ENCODE peak calls at places on chromosomes 16 and 17, in four cellular contexts. W is Peyer's patch; J is ascending aorta; A is CD8-positive, alpha-beta T cell. U is an unnamed sample. For H3K4me1, the result is how much of the 10 kb centered on the place peaks cover.

GRCh38 chr16:50509521-50510341 is 38.5 kb upstream of the NKD1 start:
- DNase-seq in A (no peak), W (no peak), J (peak), U (no peak)

GRCh38 chr17:71180801-71181385 is 939.9 kb upstream of the SOX9 start:
- DNase-seq in J (no peak), A (no peak), W (peak), U (no peak)

GRCh38 chr17:15941781-15942180 is 3.1 kb upstream of the ADORA2B start:
- DNase-seq in J (no peak), A (no peak), W (peak), U (no peak)

GRCh38 chr17:78416311-78416711 is 37.9 kb downstream of the PGS1 start:
- DNase-seq in A (no peak), W (peak), J (no peak), U (no peak)

GRCh38 chr16:26987631-26988030 is 79.1 kb upstream of the C16orf82 start:
- DNase-seq in J (no peak), A (no peak), W (no peak), U (no peak)

GRCh38 chr17:30477758-30478115 is 529 bp downstream of the GOSR1 start:
- DNase-seq in W (no peak), J (no peak), A (peak), U (no peak)

GRCh38 chr16:68526143-68526781 is 12.8 kb upstream of the ZFP90 start:
- DNase-seq in A (no peak), W (no peak), J (no peak), U (no peak)

GRCh38 chr17:39096435-39097158 is 54.8 kb downstream of the PLXDC1 start:
- DNase-seq in W (no peak), A (peak), J (no peak), U (no peak)

GRCh38 chr17:80511222-80512180 is 33.1 kb upstream of the RPTOR start:
- DNase-seq in J (no peak), A (no peak), W (no peak), U (no peak)

GRCh38 chr16:27174007-27174406 is 29.3 kb upstream of the KDM8 start:
- DNase-seq in J (no peak), A (peak), W (peak), U (no peak)

GRCh38 chr17:45924332-45924820 is 30.0 kb downstream of the MAPT start:
- DNase-seq in A (no peak), W (no peak), J (no peak), U (no peak)

GRCh38 chr16:24253192-24253591 is 2.9 kb upstream of the CACNG3 start:
- DNase-seq in W (no peak), J (no peak), A (peak), U (no peak)

GRCh38 chr17:78403822-78404221 is 25.4 kb downstream of the PGS1 start:
- DNase-seq in W (no peak), J (no peak), A (no peak), U (no peak)

GRCh38 chr16:78957328-78958100 is 643.0 kb downstream of the MAF start:
- DNase-seq in J (no peak), W (no peak), A (no peak), U (no peak)

GRCh38 chr17:80819422-80820164 is 172.0 kb upstream of the CHMP6 start:
- DNase-seq in A (no peak), W (peak), J (peak), U (no peak)

GRCh38 chr17:64938925-64939474 is 19.7 kb upstream of the LRRC37A3 start:
- DNase-seq in J (no peak), W (peak), A (peak), U (peak)

GRCh38 chr17:20225162-20226115 is 216.3 kb downstream of the SPECC1 start:
- DNase-seq in J (no peak), W (no peak), A (no peak), U (no peak)

GRCh38 chr17:40319651-40320550 is 10.9 kb downstream of the RARA start:
- DNase-seq in J (peak), W (peak), A (peak), U (peak)
- H3K4me1 ChIP-seq in J (under half), W (under half), A (half or more), U (under half)

GRCh38 chr16:85306071-85306792 is 194.0 kb upstream of the CIBAR2 start:
- DNase-seq in J (peak), A (peak), W (peak), U (peak)
- H3K4me1 ChIP-seq in J (under half), A (half or more), W (under half), U (under half)

DNA sequence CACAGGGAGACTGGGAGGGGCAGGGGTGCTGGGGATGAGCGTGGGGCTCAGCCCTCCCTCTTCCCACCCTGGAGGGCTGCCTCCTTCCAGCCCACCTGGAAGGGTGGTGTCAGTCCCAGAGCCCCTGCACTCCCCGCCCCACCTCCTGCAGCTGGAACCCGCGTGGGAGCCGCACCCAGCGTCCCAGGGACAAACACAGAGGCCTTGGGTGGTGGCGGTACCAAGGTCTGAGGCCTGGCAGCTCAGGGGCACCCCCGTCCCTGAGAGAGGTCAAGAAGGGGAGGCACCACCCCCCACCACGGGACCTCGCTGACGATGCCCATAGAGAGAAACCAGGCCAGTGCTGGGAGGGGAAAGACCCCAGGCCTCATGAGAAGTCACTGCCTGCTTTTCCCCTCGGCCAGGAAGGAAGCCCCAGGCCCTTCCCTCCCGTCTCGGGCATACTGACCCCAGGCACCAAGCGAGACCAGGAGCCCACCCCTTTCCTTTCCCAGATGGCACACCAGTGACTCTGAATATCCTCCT is 4.1 kb downstream of the HS3ST6 start:
- DNase-seq in A (no peak), W (peak), J (no peak), U (no peak)
- H3K4me1 ChIP-seq in A (under half), W (under half), J (under half), U (under half)

GRCh38 chr17:82495844-82496528 is 23.5 kb upstream of the FOXK2 start:
- DNase-seq in J (no peak), A (no peak), W (no peak), U (no peak)

GRCh38 chr17:82496529-82497434 is 22.8 kb upstream of the FOXK2 start:
- DNase-seq in W (peak), J (peak), A (peak), U (peak)

GRCh38 chr17:82493517-82493840 is 26.1 kb upstream of the FOXK2 start:
- DNase-seq in W (no peak), J (no peak), A (no peak), U (no peak)

GRCh38 chr17:82492647-82493516 is 26.6 kb upstream of the FOXK2 start:
- DNase-seq in A (no peak), J (peak), W (no peak), U (no peak)

DNA sequence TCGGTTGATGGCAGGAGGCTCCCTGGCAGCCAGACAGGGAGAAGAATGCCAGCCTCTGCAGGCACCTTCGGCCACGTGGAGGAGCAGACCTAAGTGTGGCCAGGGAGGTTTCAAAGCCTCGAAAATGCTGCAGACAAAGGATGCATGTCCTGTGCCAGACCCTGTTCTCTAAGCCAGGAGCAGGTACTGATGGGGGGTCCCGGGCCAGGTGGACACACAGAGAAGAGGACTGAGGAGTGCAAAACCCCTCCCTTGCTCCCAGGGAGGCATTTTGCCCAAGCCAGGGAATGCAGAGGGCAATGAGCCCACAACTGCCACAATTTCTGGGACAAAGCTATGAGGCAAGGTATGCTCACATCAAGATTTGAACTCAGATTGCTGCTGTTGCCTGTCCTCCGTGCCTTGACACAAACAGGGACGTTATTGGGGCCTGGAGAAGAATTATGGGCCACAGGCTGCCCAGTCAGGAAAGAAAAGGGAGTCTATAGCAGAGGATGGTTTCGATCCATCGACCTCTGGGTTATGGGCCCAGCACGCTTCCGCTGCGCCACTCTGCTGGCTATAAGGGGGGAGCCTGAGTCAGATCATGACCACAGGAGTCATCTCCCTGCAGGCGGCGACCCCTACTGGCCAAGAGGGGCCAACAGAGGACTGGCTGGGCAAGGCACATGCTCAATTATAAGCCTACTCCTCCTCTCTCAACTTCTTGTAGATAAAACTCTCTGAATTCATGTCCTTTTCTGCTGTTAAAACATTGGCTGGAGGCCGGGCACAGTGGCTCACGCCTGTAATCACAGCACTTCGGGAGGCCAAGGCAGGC is 25.1 kb upstream of the FOXK2 start:
- DNase-seq in J (peak), A (peak), W (peak), U (peak)
- H3K4me1 ChIP-seq in J (under half), A (under half), W (under half), U (under half)